ENCODE peak calls at places on chromosomes 7 and 10, in nine cellular contexts. B, K, Z, X, T, O, F, J and U are unnamed samples.

GRCh38 chr10:120581496-120581895 is 124.5 kb downstream of the PLPP4 start:
- DNase-seq in O (no peak), K (no peak), F (no peak), B (no peak), X (no peak), Z (no peak), J (no peak), T (no peak), U (no peak)

GRCh38 chr7:157366722-157367121 is 29.9 kb downstream of the DNAJB6 start:
- DNase-seq in F (no peak), Z (no peak), K (no peak), O (no peak), B (no peak), J (no peak), X (no peak), T (no peak), U (no peak)

GRCh38 chr7:41428330-41428729 is 274.6 kb downstream of the INHBA start:
- DNase-seq in Z (no peak), K (no peak), F (no peak), B (no peak), T (no peak), X (no peak), J (no peak), O (no peak), U (peak; percentile 36)

GRCh38 chr7:103989785-103990775 is 622 bp upstream of the RELN start:
- DNase-seq in K (peak; percentile 81), T (no peak), X (peak; percentile 69), J (peak; percentile 6), O (no peak), Z (no peak), B (peak; percentile 61), F (peak; percentile 36), U (peak; percentile 21)

GRCh38 chr7:129665013-129665401 is 53.5 kb downstream of the NRF1 start:
- DNase-seq in Z (no peak), T (peak; percentile 60), O (no peak), J (no peak), B (no peak), F (peak; percentile 97), X (no peak), K (peak; percentile 1), U (peak; percentile 90)

GRCh38 chr10:49751636-49752510 is 10.2 kb downstream of the OGDHL start:
- DNase-seq in O (no peak), Z (no peak), J (no peak), K (no peak), T (no peak), X (no peak), B (no peak), F (no peak), U (no peak)

GRCh38 chr7:41621953-41622831 is 80.7 kb downstream of the INHBA start:
- DNase-seq in B (no peak), K (peak; percentile 56), O (no peak), F (no peak), J (no peak), Z (no peak), T (no peak), X (no peak), U (no peak)

GRCh38 chr7:91945476-91945875 is 4.8 kb downstream of the AKAP9 start:
- DNase-seq in J (no peak), Z (no peak), K (no peak), B (no peak), O (no peak), F (peak; percentile 69), T (peak; percentile 44), X (no peak), U (peak; percentile 64)

GRCh38 chr10:117391436-117392205 is 16.4 kb upstream of the PDZD8 start:
- DNase-seq in Z (peak; percentile 41), B (no peak), X (no peak), T (no peak), K (no peak), F (no peak), O (no peak), J (no peak), U (peak; percentile 58)

GRCh38 chr10:59561397-59562121 is 148.1 kb downstream of the SLC16A9 start:
- DNase-seq in Z (no peak), T (no peak), K (no peak), X (no peak), O (no peak), F (peak; percentile 6), J (no peak), B (no peak), U (peak; percentile 4)

GRCh38 chr10:92629945-92630344 is 37.0 kb downstream of the KIF11 start:
- DNase-seq in J (no peak), T (no peak), Z (no peak), X (no peak), K (no peak), O (no peak), B (no peak), F (no peak), U (no peak)

GRCh38 chr10:92627845-92628480 is 35.0 kb downstream of the KIF11 start:
- DNase-seq in J (peak; percentile 6), Z (no peak), T (no peak), X (no peak), K (no peak), F (peak; percentile 18), B (no peak), O (no peak), U (no peak)
- TF ChIP-seq CTCF in J (no peak), Z (no peak), T (no peak), X (no peak), K (no peak), F (peak; percentile 9), B (no peak), O (no peak), U (no peak)

GRCh38 chr10:95335933-95336699 is 45.3 kb upstream of the PDLIM1 start:
- DNase-seq in Z (no peak), T (no peak), F (no peak), K (no peak), J (no peak), X (no peak), B (no peak), O (no peak), U (no peak)

GRCh38 chr10:95334793-95335120 is 44.0 kb upstream of the PDLIM1 start:
- DNase-seq in O (no peak), B (no peak), T (no peak), K (no peak), F (no peak), Z (no peak), X (no peak), J (no peak), U (no peak)

GRCh38 chr10:95337354-95337753 is 46.6 kb upstream of the PDLIM1 start:
- DNase-seq in O (no peak), F (no peak), B (no peak), J (no peak), X (peak; percentile 39), K (no peak), T (no peak), Z (no peak), U (no peak)

GRCh38 chr10:95337761-95338160 is 47.0 kb upstream of the PDLIM1 start:
- DNase-seq in K (no peak), J (no peak), Z (no peak), X (no peak), T (no peak), F (no peak), B (no peak), O (no peak), U (no peak)

DNA sequence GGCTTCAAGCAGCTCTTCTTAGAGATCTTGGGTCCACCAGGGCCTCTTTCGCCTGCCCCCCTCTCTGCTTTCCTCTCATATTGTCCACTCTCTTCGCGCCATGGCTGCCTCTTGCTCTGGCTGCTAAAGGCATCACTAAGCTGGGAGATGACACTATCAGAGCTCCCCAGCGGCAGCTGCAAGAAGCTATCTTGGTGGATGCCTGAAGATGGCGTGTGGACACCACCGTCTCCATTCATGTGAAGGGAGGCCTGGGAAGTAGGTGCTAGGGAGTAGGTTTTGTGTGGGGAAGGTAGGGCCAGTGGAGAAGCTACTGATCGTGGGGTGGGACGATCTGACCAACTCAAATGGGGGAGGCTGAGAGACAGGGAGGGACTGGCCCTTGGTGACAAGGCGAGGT is 45.9 kb upstream of the PDLIM1 start:
- DNase-seq in T (no peak), B (peak; percentile 22), O (no peak), J (no peak), X (no peak), Z (no peak), K (no peak), F (no peak), U (no peak)
- TF ChIP-seq CTCF in T (no peak), B (peak; percentile 38), O (no peak), J (no peak), X (no peak), Z (no peak), K (no peak), F (no peak), U (no peak)

GRCh38 chr10:101444058-101444457 is 90.1 kb downstream of the BTRC start:
- DNase-seq in X (no peak), J (peak; percentile 10), F (no peak), T (no peak), O (no peak), Z (no peak), K (no peak), B (no peak), U (peak; percentile 9)
- TF ChIP-seq CTCF in X (no peak), J (no peak), F (peak; percentile 34), T (peak; percentile 20), O (peak; percentile 26), Z (no peak), K (peak; percentile 36), B (peak; percentile 15), U (no peak)

GRCh38 chr7:70573202-70573810 is 558.6 kb upstream of the GALNT17 start:
- DNase-seq in O (no peak), T (no peak), B (no peak), K (no peak), F (no peak), J (no peak), Z (no peak), X (no peak), U (no peak)

GRCh38 chr7:70571986-70572385 is 560.0 kb upstream of the GALNT17 start:
- DNase-seq in B (no peak), X (no peak), O (no peak), K (no peak), J (no peak), F (no peak), Z (no peak), T (no peak), U (no peak)

GRCh38 chr7:70578131-70578530 is 553.8 kb upstream of the GALNT17 start:
- DNase-seq in F (no peak), K (no peak), T (no peak), B (no peak), X (no peak), Z (no peak), J (no peak), O (no peak), U (no peak)

GRCh38 chr7:70574314-70574713 is 557.6 kb upstream of the GALNT17 start:
- DNase-seq in J (no peak), F (no peak), B (no peak), X (no peak), O (no peak), Z (no peak), T (no peak), K (no peak), U (no peak)

GRCh38 chr7:70574970-70575799 is 556.8 kb upstream of the GALNT17 start:
- DNase-seq in J (no peak), O (no peak), Z (no peak), T (no peak), B (peak; percentile 84), F (no peak), K (no peak), X (no peak), U (no peak)
- TF ChIP-seq CTCF in J (no peak), O (no peak), Z (no peak), T (no peak), B (no peak), F (no peak), K (no peak), X (no peak), U (no peak)